ENCODE peak calls at places on chromosomes 2 and 18, in five cellular contexts. L, V, W, I and K are unnamed samples.

GRCh38 chr2:1598800-1599199 is 145.5 kb downstream of the PXDN start:
- DNase-seq in L (peak), V (no peak), W (no peak), I (no peak), K (no peak)

GRCh38 chr2:105747997-105748396 is 3.3 kb downstream of the NCK2 start:
- DNase-seq in L (no peak), V (peak), W (no peak), I (no peak), K (no peak)

GRCh38 chr2:48138898-48139297 is 232.6 kb upstream of the FBXO11 start:
- DNase-seq in L (no peak), V (no peak), W (no peak), I (no peak), K (no peak)

GRCh38 chr2:176675557-176676256 is 406.5 kb downstream of the MTX2 start:
- DNase-seq in L (no peak), V (no peak), W (no peak), I (no peak), K (no peak)

GRCh38 chr18:60090170-60090569 is 190.4 kb downstream of the PMAIP1 start:
- DNase-seq in L (no peak), V (peak), W (no peak), I (no peak), K (no peak)

GRCh38 chr18:40489301-40489700 is 1465.7 kb upstream of the PIK3C3 start:
- DNase-seq in L (no peak), V (no peak), W (no peak), I (no peak), K (no peak)

GRCh38 chr2:205684871-205685313 is 2.6 kb downstream of the NRP2 start:
- DNase-seq in L (no peak), V (no peak), W (peak), I (peak), K (no peak)

GRCh38 chr2:133240505-133241230 is 327.6 kb downstream of the NCKAP5 start:
- DNase-seq in L (no peak), V (no peak), W (no peak), I (no peak), K (no peak)

GRCh38 chr2:100891911-100892642 is 72.1 kb downstream of the NPAS2 start:
- DNase-seq in L (no peak), V (peak), W (no peak), I (no peak), K (peak)

GRCh38 chr2:15645300-15645699 is 53.6 kb downstream of the DDX1 start:
- DNase-seq in L (no peak), V (no peak), W (no peak), I (no peak), K (no peak)

GRCh38 chr18:79579807-79580480 is 99.7 kb upstream of the CTDP1 start:
- DNase-seq in L (peak), V (no peak), W (peak), I (no peak), K (no peak)

GRCh38 chr2:159973325-159973724 is 89.1 kb downstream of the PLA2R1 start:
- DNase-seq in L (no peak), V (peak), W (no peak), I (no peak), K (no peak)

GRCh38 chr2:240466579-240467148 is 31.2 kb downstream of the GPC1 start:
- DNase-seq in L (peak), V (no peak), W (peak), I (peak), K (no peak)

GRCh38 chr2:218290316-218291261 is 1.7 kb downstream of the TMBIM1 start:
- DNase-seq in L (no peak), V (peak), W (no peak), I (no peak), K (peak)

GRCh38 chr2:28160986-28161425 is 231.7 kb upstream of the FOSL2 start:
- DNase-seq in L (no peak), V (no peak), W (no peak), I (no peak), K (no peak)

GRCh38 chr18:3097082-3097481 is 84.1 kb upstream of the LPIN2 start:
- DNase-seq in L (no peak), V (peak), W (no peak), I (no peak), K (no peak)

GRCh38 chr2:95379616-95379925 is 22.9 kb upstream of the FAHD2A start:
- DNase-seq in L (no peak), V (no peak), W (no peak), I (no peak), K (peak)

GRCh38 chr2:161161074-161161577 is 898 bp downstream of the TANK start:
- DNase-seq in L (no peak), V (no peak), W (no peak), I (no peak), K (peak)

GRCh38 chr18:74597662-74598349 is at the start of gene ZNF407:
- DNase-seq in L (peak), V (peak), W (peak), I (peak), K (peak)
- TF ChIP-seq POLR2A in L (peak), V (no peak), W (no peak), I (peak), K (peak)

GRCh38 chr2:96637385-96638143 is 548 bp downstream of the KANSL3 start:
- DNase-seq in L (peak), V (peak), W (peak), I (peak), K (peak)

GRCh38 chr2:96636772-96637171 is 1.3 kb downstream of the KANSL3 start:
- DNase-seq in L (peak), V (no peak), W (peak), I (no peak), K (no peak)

GRCh38 chr2:96633641-96634040 is 4.5 kb downstream of the KANSL3 start:
- DNase-seq in L (no peak), V (no peak), W (no peak), I (no peak), K (no peak)

GRCh38 chr2:96642564-96643350 is at the start of gene FER1L5:
- DNase-seq in L (peak), V (no peak), W (no peak), I (peak), K (no peak)

DNA sequence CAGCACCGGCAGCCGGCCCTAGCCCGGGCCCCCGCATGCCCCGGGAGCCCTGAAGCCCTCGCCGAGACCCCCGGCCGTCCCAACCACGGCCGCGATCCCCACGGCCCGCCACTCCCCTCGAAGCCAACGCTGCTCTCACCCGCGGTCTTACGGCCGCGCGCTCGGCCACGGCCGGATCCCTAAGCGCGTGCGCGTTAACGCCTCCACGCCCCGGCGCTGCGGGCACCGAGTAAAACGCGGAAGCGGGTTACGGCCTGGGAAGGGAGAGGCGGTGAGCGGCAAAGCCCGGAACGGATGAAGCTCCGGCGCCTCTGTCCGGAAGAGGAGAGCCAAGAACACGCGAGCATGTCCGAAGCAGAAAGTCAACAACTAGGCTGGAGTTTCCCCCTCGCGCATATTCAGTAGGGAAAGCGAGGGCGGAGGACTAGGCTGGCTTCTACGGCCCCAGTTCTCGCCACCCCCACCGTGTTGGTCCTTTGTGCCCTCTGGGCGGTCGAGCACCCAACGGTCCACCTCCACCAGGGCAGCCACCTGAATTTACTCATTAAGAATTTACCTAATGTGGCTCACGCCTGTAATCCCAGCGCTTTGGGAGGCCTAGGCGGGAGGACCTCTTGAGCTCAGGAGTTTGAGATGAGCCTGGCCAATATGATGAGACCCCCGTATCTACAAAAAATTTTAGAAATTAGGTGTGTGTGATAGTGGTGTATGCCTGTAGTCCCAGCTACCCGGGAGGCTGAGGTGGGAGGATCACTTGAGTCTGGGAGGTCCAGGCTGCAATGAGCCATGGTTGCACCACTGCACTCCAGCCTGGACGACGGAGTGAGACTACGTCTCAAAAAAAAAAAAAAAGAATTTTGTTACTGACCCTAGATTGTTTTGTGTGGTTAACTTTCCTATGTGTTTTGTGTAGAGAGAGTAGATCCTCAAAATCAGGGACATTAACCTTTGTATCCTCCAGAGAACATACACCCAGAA is at the start of gene KANSL3:
- DNase-seq in L (peak), V (peak), W (peak), I (peak), K (peak)
- TF ChIP-seq POLR2A in L (peak), V (peak), W (peak), I (peak), K (peak)

GRCh38 chr2:191680639-191681038 is 2.7 kb downstream of the NABP1 start:
- DNase-seq in L (no peak), V (no peak), W (no peak), I (no peak), K (peak)

GRCh38 chr2:191682148-191682547 is 4.2 kb downstream of the NABP1 start:
- DNase-seq in L (no peak), V (no peak), W (no peak), I (no peak), K (no peak)

GRCh38 chr2:191677646-191678436 is at the start of gene NABP1:
- DNase-seq in L (peak), V (peak), W (peak), I (peak), K (peak)

GRCh38 chr2:191678437-191679110 is 638 bp downstream of the NABP1 start:
- DNase-seq in L (peak), V (peak), W (peak), I (peak), K (peak)

GRCh38 chr2:191679818-191680600 is 2.1 kb downstream of the NABP1 start:
- DNase-seq in L (no peak), V (peak), W (no peak), I (no peak), K (peak)
- TF ChIP-seq POLR2A in L (no peak), V (no peak), W (no peak), I (no peak), K (no peak)

GRCh38 chr18:44735071-44735470 is 54.4 kb downstream of the SETBP1 start:
- DNase-seq in L (no peak), V (peak), W (no peak), I (no peak), K (no peak)

GRCh38 chr18:44731866-44732555 is 51.3 kb downstream of the SETBP1 start:
- DNase-seq in L (no peak), V (no peak), W (no peak), I (no peak), K (no peak)

GRCh38 chr18:44733754-44734465 is 53.2 kb downstream of the SETBP1 start:
- DNase-seq in L (no peak), V (no peak), W (no peak), I (no peak), K (no peak)

GRCh38 chr18:44732604-44733003 is 51.9 kb downstream of the SETBP1 start:
- DNase-seq in L (peak), V (no peak), W (no peak), I (no peak), K (no peak)

DNA sequence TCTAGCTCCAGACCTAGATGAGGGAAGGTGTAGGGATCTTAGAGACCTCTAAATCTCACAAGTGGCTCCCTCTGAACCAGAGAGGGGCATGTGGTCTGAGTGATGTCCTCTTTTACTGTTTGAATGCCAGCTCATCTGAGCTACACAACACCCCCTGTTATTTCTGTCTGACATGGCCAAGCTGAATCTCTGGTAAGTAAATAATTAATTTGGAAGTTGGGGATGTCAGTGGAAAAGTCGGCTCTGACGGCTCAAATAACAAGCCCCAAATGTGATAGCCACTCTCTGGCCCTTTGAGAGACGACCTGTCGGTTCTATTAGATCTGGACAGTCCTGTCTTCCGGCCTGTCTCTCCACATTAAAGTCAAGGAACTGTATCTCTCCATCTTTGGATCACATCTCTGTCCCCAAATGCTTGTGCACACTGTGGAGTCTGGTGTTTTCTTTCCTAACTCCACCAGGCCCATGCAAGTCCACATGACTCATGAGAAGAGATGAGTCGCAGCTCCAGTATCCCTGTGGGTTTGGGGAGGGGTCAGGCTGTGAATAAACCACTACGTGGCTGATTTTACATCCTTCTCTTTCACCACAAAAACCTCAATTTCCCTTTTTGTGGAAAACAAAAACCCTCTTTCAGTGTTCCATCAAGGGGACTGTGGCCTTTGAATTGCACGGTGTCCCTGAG is 52.5 kb downstream of the SETBP1 start:
- DNase-seq in L (no peak), V (peak), W (no peak), I (peak), K (no peak)
- TF ChIP-seq POLR2A in L (no peak), V (no peak), W (no peak), I (no peak), K (no peak)

DNA sequence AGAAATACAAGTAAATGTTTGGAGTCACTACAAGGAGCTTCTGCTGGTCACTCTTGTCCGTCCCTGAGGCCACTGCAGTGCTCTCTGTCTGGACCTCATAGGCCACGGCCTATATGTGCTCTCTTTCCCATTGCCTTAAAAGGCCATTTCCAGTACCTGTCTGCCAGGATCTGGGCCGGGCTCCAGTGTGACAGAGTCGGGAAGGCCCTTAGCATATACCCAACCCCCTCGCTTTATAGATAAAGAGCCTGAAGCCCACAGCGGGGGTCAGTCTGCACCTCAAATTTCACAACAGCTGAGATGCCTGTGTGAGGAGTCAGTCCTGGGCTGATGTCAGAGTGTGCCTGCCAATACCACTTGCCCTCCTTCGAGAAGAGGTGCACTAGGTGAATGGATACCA is 39.9 kb downstream of the ADD2 start:
- DNase-seq in L (no peak), V (no peak), W (no peak), I (no peak), K (no peak)
- TF ChIP-seq POLR2A in L (no peak), V (no peak), W (no peak), I (no peak), K (no peak)

DNA sequence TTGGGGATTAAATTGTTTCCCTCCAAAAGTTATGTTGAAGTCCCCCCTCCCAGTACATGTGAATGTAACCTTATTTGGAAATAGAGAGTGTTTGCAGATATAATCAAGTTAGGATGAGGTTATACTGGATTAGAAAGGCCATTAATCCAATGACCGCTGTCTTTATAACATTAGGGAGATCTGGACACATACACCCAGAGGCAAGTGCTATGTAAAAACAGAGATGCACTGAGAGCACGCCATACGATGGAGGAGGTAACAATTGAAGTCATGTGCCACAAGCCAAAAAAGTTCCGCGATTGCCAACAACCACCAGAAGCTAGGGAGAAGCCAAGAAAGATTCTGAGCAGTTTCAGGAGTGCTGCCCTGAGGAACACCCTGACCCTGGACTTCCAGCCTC is 153.3 kb downstream of the RNF144A start:
- DNase-seq in L (no peak), V (no peak), W (no peak), I (no peak), K (no peak)
- TF ChIP-seq POLR2A in L (no peak), V (no peak), W (no peak), I (no peak), K (no peak)

GRCh38 chr2:99154643-99155536 is at the start of the genes LIPT1 and TSGA10:
- DNase-seq in L (peak), V (peak), W (peak), I (peak), K (peak)
- TF ChIP-seq POLR2A in L (peak), V (peak), W (peak), I (peak), K (peak)

GRCh38 chr2:37090019-37090477 is 5.7 kb downstream of the GPATCH11 start:
- DNase-seq in L (no peak), V (peak), W (no peak), I (no peak), K (no peak)
- TF ChIP-seq POLR2A in L (no peak), V (no peak), W (no peak), I (no peak), K (no peak)